ENCODE peak calls at places on chromosome 21, in nine cellular contexts. O, N, L, I, D, W, T, J and C are unnamed samples. For H3K4me1, the result is how much of the 10 kb centered on the place peaks cover.

GRCh38 chr21:43741425-43742096 is 22.6 kb downstream of the PDXK start:
- DNase-seq in T (no peak), D (peak), L (no peak), I (no peak), W (peak), J (no peak), O (no peak), N (no peak), C (no peak)

GRCh38 chr21:44893948-44894656 is 20.6 kb upstream of the PTTG1IP start:
- DNase-seq in J (no peak), O (peak), I (no peak), L (no peak), D (no peak), N (no peak), W (no peak), T (peak), C (no peak)

GRCh38 chr21:15437873-15438272 is 291.9 kb upstream of the USP25 start:
- DNase-seq in I (no peak), J (no peak), O (no peak), T (no peak), D (no peak), L (no peak), W (peak), N (no peak), C (no peak)

GRCh38 chr21:18368193-18368592 is 35.4 kb downstream of the TMPRSS15 start:
- DNase-seq in W (no peak), D (no peak), I (no peak), J (no peak), O (no peak), T (no peak), L (no peak), N (no peak), C (no peak)

GRCh38 chr21:45030637-45031218 is 43.7 kb upstream of the ADARB1 start:
- DNase-seq in N (no peak), O (peak), W (peak), L (peak), D (peak), I (no peak), T (peak), J (no peak), C (no peak)

GRCh38 chr21:29638761-29639327 is 301.0 kb downstream of the GRIK1 start:
- DNase-seq in J (peak), L (no peak), D (no peak), N (no peak), W (no peak), T (no peak), I (no peak), O (no peak), C (no peak)

GRCh38 chr21:26077523-26077922 is 93.0 kb downstream of the APP start:
- DNase-seq in N (no peak), I (no peak), J (no peak), L (no peak), W (no peak), O (no peak), T (no peak), D (no peak), C (no peak)

GRCh38 chr21:15682182-15682895 is 47.4 kb upstream of the USP25 start:
- DNase-seq in D (no peak), I (peak), L (peak), J (no peak), W (peak), O (no peak), N (no peak), T (no peak), C (no peak)

GRCh38 chr21:44927587-44928461 is 7.1 kb upstream of the ITGB2 start:
- DNase-seq in L (peak), W (peak), O (peak), J (peak), D (no peak), N (no peak), I (peak), T (peak), C (peak)

GRCh38 chr21:26513212-26513611 is 59.9 kb downstream of the CYYR1 start:
- DNase-seq in W (no peak), T (no peak), D (no peak), L (no peak), N (no peak), J (no peak), O (peak), I (no peak), C (no peak)

GRCh38 chr21:45819478-45820170 is 161.9 kb upstream of the COL6A1 start:
- DNase-seq in W (no peak), I (no peak), D (peak), T (no peak), O (no peak), J (no peak), L (peak), N (no peak), C (no peak)

GRCh38 chr21:27586986-27587385 is 620.1 kb upstream of the ADAMTS5 start:
- DNase-seq in T (no peak), D (no peak), O (no peak), W (no peak), I (no peak), J (no peak), N (no peak), L (no peak), C (no peak)

GRCh38 chr21:34811368-34811767 is 142.6 kb downstream of the CLIC6 start:
- DNase-seq in T (no peak), W (no peak), J (no peak), O (no peak), L (no peak), D (no peak), N (no peak), I (no peak), C (no peak)

GRCh38 chr21:34810786-34811185 is 142.0 kb downstream of the CLIC6 start:
- DNase-seq in I (no peak), J (no peak), L (no peak), D (no peak), O (no peak), N (no peak), W (no peak), T (no peak), C (no peak)

GRCh38 chr21:34814529-34814951 is 145.7 kb downstream of the CLIC6 start:
- DNase-seq in D (peak), N (no peak), J (no peak), O (no peak), L (no peak), W (no peak), I (no peak), T (no peak), C (no peak)

GRCh38 chr21:34812510-34813265 is 143.9 kb downstream of the CLIC6 start:
- DNase-seq in D (no peak), N (no peak), O (no peak), T (no peak), W (peak), J (no peak), I (no peak), L (peak), C (no peak)

DNA sequence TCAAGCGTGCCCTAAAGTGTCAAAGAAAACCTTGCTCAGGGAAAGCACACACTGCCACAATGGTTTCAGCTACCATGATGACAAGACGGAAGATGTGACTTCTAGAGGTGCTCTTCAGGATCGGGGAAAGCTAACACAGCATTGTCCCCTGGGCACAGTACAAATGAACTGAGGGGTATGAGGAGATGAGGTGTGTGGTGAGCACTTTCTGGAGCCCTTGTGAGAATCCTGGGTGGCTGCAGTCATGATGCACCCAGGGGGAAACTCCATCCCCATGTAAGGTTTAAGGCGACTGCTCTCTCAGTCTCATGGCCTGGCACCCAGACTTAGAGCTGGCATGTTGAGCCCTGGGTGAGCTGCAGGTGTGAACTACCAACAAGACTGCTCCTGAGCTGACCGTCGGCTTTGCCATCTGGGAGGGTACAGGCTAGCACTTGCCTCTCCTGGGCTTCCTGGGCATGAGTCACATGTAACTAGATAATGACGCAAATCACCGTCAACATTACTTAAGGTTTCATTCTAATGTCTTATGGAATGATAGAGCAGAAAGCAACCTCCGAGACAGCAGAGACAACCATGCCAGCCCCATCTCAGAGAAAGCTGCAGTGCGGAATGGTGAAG is 144.6 kb downstream of the CLIC6 start:
- DNase-seq in J (no peak), T (no peak), O (no peak), D (no peak), N (no peak), W (peak), L (peak), I (no peak), C (no peak)
- H3K4me1 ChIP-seq in J (under half), T (under half), O (under half), D (under half), N (under half), W (under half), L (half or more), I (under half), C (under half)

DNA sequence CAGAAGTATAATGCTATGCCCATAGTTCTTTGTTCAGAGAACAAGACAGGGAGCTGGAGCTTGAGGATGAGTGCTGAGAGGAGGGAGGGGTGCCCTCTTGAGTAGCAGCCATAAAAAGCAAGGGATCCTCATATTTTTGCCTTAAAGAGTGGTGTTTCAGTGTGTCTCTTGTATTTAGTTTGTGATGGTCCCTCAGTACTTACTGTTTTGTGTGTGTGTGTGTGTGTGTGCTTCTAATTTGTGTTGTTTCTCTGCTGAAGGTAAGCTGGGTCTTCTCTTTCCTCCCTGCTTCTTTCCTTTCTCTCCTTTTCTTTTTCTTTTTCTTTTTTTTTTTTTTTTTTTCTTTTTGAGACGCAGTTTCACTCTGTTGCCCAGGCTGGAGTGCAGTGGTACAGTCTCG is 3.5 kb downstream of the EVA1C start:
- DNase-seq in N (no peak), O (no peak), I (no peak), W (no peak), T (no peak), D (no peak), L (no peak), J (no peak), C (no peak)
- H3K4me3 ChIP-seq in N (no peak), O (no peak), I (no peak), W (no peak), T (no peak), D (no peak), L (no peak), J (no peak), C (no peak)

DNA sequence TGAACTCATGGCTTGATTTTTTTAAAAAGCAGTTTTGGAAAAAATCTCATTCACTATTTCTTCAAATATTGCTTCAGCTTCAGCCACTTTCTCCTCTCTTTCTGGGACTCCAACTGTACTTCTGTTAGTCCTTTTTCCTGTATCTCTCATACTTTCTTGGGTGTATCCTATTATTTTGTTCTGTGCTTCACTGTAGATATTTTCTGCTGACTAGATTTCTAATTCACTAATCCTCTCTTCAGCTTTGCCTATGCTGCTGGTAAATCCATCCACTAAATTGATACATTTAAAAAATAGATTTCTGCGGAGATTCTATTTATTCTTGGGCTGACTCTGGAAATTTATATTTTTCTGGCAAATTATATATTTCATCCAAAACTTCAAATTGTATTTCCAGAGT is 4.9 kb upstream of the KCNE2 start:
- DNase-seq in J (no peak), T (no peak), D (no peak), L (peak), O (no peak), N (no peak), I (no peak), W (no peak), C (no peak)
- H3K4me1 ChIP-seq in J (under half), T (under half), D (under half), L (under half), O (under half), N (under half), I (under half), W (under half), C (under half)

GRCh38 chr21:38774152-38774551 is 31.6 kb upstream of the ETS2 start:
- DNase-seq in I (no peak), L (no peak), J (no peak), W (no peak), O (no peak), T (no peak), N (no peak), D (no peak), C (no peak)
- H3K4me3 ChIP-seq in I (no peak), L (no peak), J (no peak), W (no peak), O (no peak), T (no peak), N (no peak), D (no peak), C (no peak)

DNA sequence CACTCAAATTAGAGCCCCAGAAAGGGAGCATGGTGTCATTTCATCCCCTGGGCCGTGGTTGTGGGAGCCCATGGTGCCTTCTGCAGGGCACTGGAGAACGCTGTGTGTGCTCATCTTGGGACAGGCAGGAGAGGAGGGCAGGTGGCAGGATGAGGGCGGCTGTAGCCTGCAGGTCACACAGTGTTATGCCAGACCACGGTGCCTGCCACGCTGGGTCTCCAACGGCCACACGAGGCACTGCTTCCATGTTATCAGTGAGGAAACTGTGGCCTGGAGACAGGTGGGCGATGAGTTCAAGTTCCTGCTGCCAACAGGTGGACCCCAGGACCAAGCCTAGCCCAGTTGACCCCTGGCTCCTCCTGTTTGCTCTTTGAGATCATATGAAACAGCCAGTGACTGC is 21.0 kb downstream of the ABCG1 start:
- DNase-seq in D (no peak), O (peak), J (peak), I (no peak), W (no peak), L (no peak), N (no peak), T (no peak), C (no peak)
- H3K4me1 ChIP-seq in D (under half), O (under half), J (half or more), I (under half), W (under half), L (under half), N (under half), T (under half), C (under half)

GRCh38 chr21:31335957-31336738 is 7.9 kb downstream of the TIAM1 start:
- DNase-seq in O (no peak), N (no peak), D (no peak), L (peak), T (no peak), I (peak), W (peak), J (no peak), C (no peak)
- H3K4me3 ChIP-seq in O (no peak), N (no peak), D (no peak), L (no peak), T (no peak), I (no peak), W (no peak), J (no peak), C (no peak)

DNA sequence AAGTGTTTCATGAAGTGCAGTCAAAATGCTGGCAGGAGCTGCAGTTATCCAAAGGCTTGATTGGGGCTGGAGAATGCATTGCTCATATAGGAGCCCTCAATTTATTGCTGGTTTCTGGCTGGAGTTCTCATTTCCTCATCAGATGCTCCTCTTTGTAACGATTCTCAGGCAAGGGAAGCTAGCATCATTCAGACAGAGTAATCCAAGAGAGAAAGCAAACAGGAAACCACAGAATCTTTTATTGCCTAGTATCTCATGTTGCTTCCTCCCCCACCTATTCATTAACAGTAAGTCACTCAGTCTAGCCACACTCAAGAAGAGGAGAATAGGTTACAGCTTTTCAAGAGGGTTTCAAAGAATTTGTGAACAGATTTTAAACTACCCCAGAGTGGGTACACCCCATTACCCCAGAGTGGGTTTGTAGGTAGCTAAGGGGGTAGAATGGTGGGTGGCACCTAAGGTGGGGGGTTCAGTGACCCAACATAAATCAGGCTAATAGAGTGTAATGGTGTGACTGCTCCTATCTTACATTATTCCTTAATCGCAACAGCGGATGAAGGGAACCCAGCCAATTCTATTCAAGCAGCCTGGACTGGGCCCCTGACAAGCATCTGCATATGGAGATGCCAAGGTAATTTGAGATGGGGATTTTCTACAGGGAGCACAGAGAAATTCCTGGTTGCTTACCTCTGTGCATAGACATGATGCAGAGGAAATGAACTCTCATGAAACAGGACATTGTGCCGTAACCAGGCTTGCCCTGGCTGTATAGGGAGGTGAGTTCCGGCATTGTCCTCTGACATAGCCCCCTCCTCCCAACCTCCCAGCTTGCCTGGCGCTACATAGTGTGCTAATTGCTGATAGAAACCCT is 67.2 kb downstream of the KCNJ15 start:
- DNase-seq in N (peak), L (peak), D (no peak), O (no peak), T (no peak), I (no peak), W (peak), J (no peak), C (no peak)
- H3K4me1 ChIP-seq in N (under half), L (half or more), D (under half), O (under half), T (under half), I (under half), W (under half), J (under half), C (under half)

GRCh38 chr21:34885125-34885524 is 164.0 kb downstream of the RUNX1 start:
- DNase-seq in O (no peak), W (no peak), N (no peak), L (no peak), T (no peak), D (no peak), I (no peak), J (no peak), C (peak)
- H3K4me3 ChIP-seq in O (peak), W (peak), N (no peak), L (peak), T (peak), D (no peak), I (no peak), J (no peak), C (peak)

GRCh38 chr21:37458669-37459276 is 92.2 kb downstream of the DYRK1A start:
- DNase-seq in L (no peak), T (no peak), D (no peak), W (no peak), N (no peak), O (no peak), J (no peak), I (no peak), C (no peak)
- H3K4me1 ChIP-seq in L (under half), T (under half), D (under half), W (under half), N (under half), O (under half), J (under half), I (half or more), C (under half)

GRCh38 chr21:31218830-31219608 is 125.0 kb downstream of the TIAM1 start:
- DNase-seq in D (no peak), N (no peak), W (no peak), L (no peak), J (no peak), O (no peak), T (peak), I (peak), C (peak)
- H3K4me3 ChIP-seq in D (no peak), N (no peak), W (no peak), L (peak), J (no peak), O (no peak), T (no peak), I (no peak), C (no peak)